ENCODE peak calls at places on chromosomes 11 and 22, in six cellular contexts. One of them, this sample, is unnamed.

GRCh38 chr11:3037041-3037944 is 19.9 kb downstream of the CARS1 start:
- DNase-seq in stimulated activated CD8-positive, alpha-beta memory T cell treated with anti-CD3 and anti-CD28 coated beads, Interleukin-15, amount 100 ng/mL, for 4 hours: no peak
- DNase-seq in HT-29: peak
- DNase-seq in SW 1271: peak
- DNase-seq in ELR: peak
- DNase-seq in GM10248: peak
- DNase-seq in this sample: no peak

GRCh38 chr22:46287873-46288751 is 8.6 kb upstream of the GTSE1 start:
- DNase-seq in GM10248: peak
- DNase-seq in ELR: no peak
- DNase-seq in HT-29: no peak
- DNase-seq in SW 1271: no peak
- DNase-seq in stimulated activated CD8-positive, alpha-beta memory T cell treated with anti-CD3 and anti-CD28 coated beads, Interleukin-15, amount 100 ng/mL, for 4 hours: no peak
- DNase-seq in this sample: peak

GRCh38 chr11:27443746-27444465 is 28.7 kb downstream of the LGR4 start:
- DNase-seq in stimulated activated CD8-positive, alpha-beta memory T cell treated with anti-CD3 and anti-CD28 coated beads, Interleukin-15, amount 100 ng/mL, for 4 hours: no peak
- DNase-seq in ELR: no peak
- DNase-seq in SW 1271: no peak
- DNase-seq in HT-29: no peak
- DNase-seq in GM10248: no peak
- DNase-seq in this sample: no peak

GRCh38 chr11:124859171-124859570 is 6.1 kb upstream of the ROBO3 start:
- DNase-seq in HT-29: no peak
- DNase-seq in SW 1271: no peak
- DNase-seq in ELR: no peak
- DNase-seq in stimulated activated CD8-positive, alpha-beta memory T cell treated with anti-CD3 and anti-CD28 coated beads, Interleukin-15, amount 100 ng/mL, for 4 hours: no peak
- DNase-seq in GM10248: no peak
- DNase-seq in this sample: no peak

GRCh38 chr11:34065505-34066203 is 14.1 kb downstream of the CAPRIN1 start:
- DNase-seq in GM10248: no peak
- DNase-seq in ELR: peak
- DNase-seq in stimulated activated CD8-positive, alpha-beta memory T cell treated with anti-CD3 and anti-CD28 coated beads, Interleukin-15, amount 100 ng/mL, for 4 hours: no peak
- DNase-seq in SW 1271: no peak
- DNase-seq in HT-29: no peak
- DNase-seq in this sample: no peak

GRCh38 chr11:128026596-128026995 is 560.8 kb downstream of the ETS1 start:
- DNase-seq in ELR: peak
- DNase-seq in HT-29: no peak
- DNase-seq in GM10248: no peak
- DNase-seq in stimulated activated CD8-positive, alpha-beta memory T cell treated with anti-CD3 and anti-CD28 coated beads, Interleukin-15, amount 100 ng/mL, for 4 hours: no peak
- DNase-seq in SW 1271: peak
- DNase-seq in this sample: no peak

GRCh38 chr22:37413546-37413945 is 13.7 kb downstream of the ELFN2 start:
- DNase-seq in ELR: no peak
- DNase-seq in HT-29: no peak
- DNase-seq in SW 1271: no peak
- DNase-seq in GM10248: no peak
- DNase-seq in stimulated activated CD8-positive, alpha-beta memory T cell treated with anti-CD3 and anti-CD28 coated beads, Interleukin-15, amount 100 ng/mL, for 4 hours: no peak
- DNase-seq in this sample: no peak

GRCh38 chr11:112666253-112666652 is 295.0 kb upstream of the NCAM1 start:
- DNase-seq in SW 1271: no peak
- DNase-seq in stimulated activated CD8-positive, alpha-beta memory T cell treated with anti-CD3 and anti-CD28 coated beads, Interleukin-15, amount 100 ng/mL, for 4 hours: no peak
- DNase-seq in HT-29: no peak
- DNase-seq in ELR: no peak
- DNase-seq in GM10248: no peak
- DNase-seq in this sample: no peak

GRCh38 chr11:13160302-13160701 is 117.3 kb upstream of the BMAL1 start:
- DNase-seq in ELR: no peak
- DNase-seq in GM10248: no peak
- DNase-seq in stimulated activated CD8-positive, alpha-beta memory T cell treated with anti-CD3 and anti-CD28 coated beads, Interleukin-15, amount 100 ng/mL, for 4 hours: no peak
- DNase-seq in HT-29: no peak
- DNase-seq in SW 1271: no peak
- DNase-seq in this sample: no peak

GRCh38 chr11:44244649-44245308 is 65.2 kb downstream of the ALX4 start:
- DNase-seq in HT-29: no peak
- DNase-seq in stimulated activated CD8-positive, alpha-beta memory T cell treated with anti-CD3 and anti-CD28 coated beads, Interleukin-15, amount 100 ng/mL, for 4 hours: no peak
- DNase-seq in GM10248: no peak
- DNase-seq in SW 1271: no peak
- DNase-seq in ELR: peak
- DNase-seq in this sample: no peak